ENCODE peak calls at places on chromosome 12, in four cellular contexts. One of them, this sample, is unnamed.

GRCh38 chr12:106123551-106123991 is 15.2 kb downstream of the NUAK1 start:
- DNase-seq in AG10803: peak
- DNase-seq in dorsolateral prefrontal cortex: no peak
- DNase-seq in brain microvascular endothelial cell: no peak
- DNase-seq in this sample: peak

GRCh38 chr12:11729439-11730150 is 80.1 kb downstream of the ETV6 start:
- DNase-seq in brain microvascular endothelial cell: no peak
- DNase-seq in AG10803: no peak
- DNase-seq in dorsolateral prefrontal cortex: no peak
- DNase-seq in this sample: no peak

GRCh38 chr12:100733817-100734593 is 60.6 kb upstream of the ANO4 start:
- DNase-seq in AG10803: peak
- DNase-seq in brain microvascular endothelial cell: no peak
- DNase-seq in dorsolateral prefrontal cortex: no peak
- DNase-seq in this sample: peak

GRCh38 chr12:19186722-19187661 is 57.5 kb downstream of the PLEKHA5 start:
- DNase-seq in AG10803: peak
- DNase-seq in dorsolateral prefrontal cortex: no peak
- DNase-seq in brain microvascular endothelial cell: no peak
- DNase-seq in this sample: peak

GRCh38 chr12:32836710-32837109 is 59.9 kb downstream of the PKP2 start:
- DNase-seq in dorsolateral prefrontal cortex: no peak
- DNase-seq in brain microvascular endothelial cell: no peak
- DNase-seq in AG10803: no peak
- DNase-seq in this sample: no peak

GRCh38 chr12:79891506-79892162 is 43.3 kb downstream of the PPP1R12A start:
- DNase-seq in brain microvascular endothelial cell: no peak
- DNase-seq in AG10803: no peak
- DNase-seq in dorsolateral prefrontal cortex: no peak
- DNase-seq in this sample: no peak

GRCh38 chr12:41604830-41605229 is 416.7 kb downstream of the PDZRN4 start:
- DNase-seq in brain microvascular endothelial cell: no peak
- DNase-seq in dorsolateral prefrontal cortex: no peak
- DNase-seq in AG10803: no peak
- DNase-seq in this sample: peak

GRCh38 chr12:85633491-85633890 is 202.7 kb downstream of the RASSF9 start:
- DNase-seq in AG10803: no peak
- DNase-seq in brain microvascular endothelial cell: no peak
- DNase-seq in dorsolateral prefrontal cortex: no peak
- DNase-seq in this sample: no peak

GRCh38 chr12:95755236-95755865 is 35.2 kb downstream of the NTN4 start:
- DNase-seq in AG10803: no peak
- DNase-seq in brain microvascular endothelial cell: no peak
- DNase-seq in dorsolateral prefrontal cortex: no peak
- DNase-seq in this sample: peak

GRCh38 chr12:122980192-122981035 is at the start of gene ARL6IP4:
- DNase-seq in brain microvascular endothelial cell: peak
- DNase-seq in AG10803: peak
- DNase-seq in dorsolateral prefrontal cortex: no peak
- DNase-seq in this sample: peak

GRCh38 chr12:40989785-40990184 is 198.3 kb upstream of the PDZRN4 start:
- DNase-seq in brain microvascular endothelial cell: no peak
- DNase-seq in dorsolateral prefrontal cortex: no peak
- DNase-seq in AG10803: no peak
- DNase-seq in this sample: no peak

GRCh38 chr12:79648872-79649271 is 41.9 kb downstream of the PAWR start:
- DNase-seq in dorsolateral prefrontal cortex: no peak
- DNase-seq in AG10803: peak
- DNase-seq in brain microvascular endothelial cell: no peak
- DNase-seq in this sample: no peak

GRCh38 chr12:26728205-26729050 is 104.6 kb downstream of the ITPR2 start:
- DNase-seq in brain microvascular endothelial cell: no peak
- DNase-seq in AG10803: no peak
- DNase-seq in dorsolateral prefrontal cortex: no peak
- DNase-seq in this sample: no peak

GRCh38 chr12:80353254-80353653 is 90.8 kb upstream of the PTPRQ start:
- DNase-seq in AG10803: peak
- DNase-seq in dorsolateral prefrontal cortex: no peak
- DNase-seq in brain microvascular endothelial cell: peak
- DNase-seq in this sample: peak

GRCh38 chr12:121838096-121838495 is 20.6 kb downstream of the HPD start:
- DNase-seq in AG10803: no peak
- DNase-seq in dorsolateral prefrontal cortex: no peak
- DNase-seq in brain microvascular endothelial cell: no peak
- DNase-seq in this sample: no peak

GRCh38 chr12:121845699-121846098 is 13.0 kb downstream of the HPD start:
- DNase-seq in AG10803: no peak
- DNase-seq in dorsolateral prefrontal cortex: no peak
- DNase-seq in brain microvascular endothelial cell: no peak
- DNase-seq in this sample: no peak

GRCh38 chr12:121839106-121839992 is 19.3 kb downstream of the HPD start:
- DNase-seq in dorsolateral prefrontal cortex: peak
- DNase-seq in brain microvascular endothelial cell: peak
- DNase-seq in AG10803: peak
- DNase-seq in this sample: peak

GRCh38 chr12:121839993-121840761 is 18.5 kb downstream of the HPD start:
- DNase-seq in AG10803: no peak
- DNase-seq in dorsolateral prefrontal cortex: no peak
- DNase-seq in brain microvascular endothelial cell: no peak
- DNase-seq in this sample: peak

GRCh38 chr12:121843236-121843982 is 15.2 kb downstream of the HPD start:
- DNase-seq in brain microvascular endothelial cell: no peak
- DNase-seq in dorsolateral prefrontal cortex: no peak
- DNase-seq in AG10803: no peak
- DNase-seq in this sample: no peak
- H3K4me3 ChIP-seq in brain microvascular endothelial cell: no peak
- H3K4me3 ChIP-seq in dorsolateral prefrontal cortex: no peak
- H3K4me3 ChIP-seq in AG10803: no peak
- H3K4me3 ChIP-seq in this sample: no peak

DNA sequence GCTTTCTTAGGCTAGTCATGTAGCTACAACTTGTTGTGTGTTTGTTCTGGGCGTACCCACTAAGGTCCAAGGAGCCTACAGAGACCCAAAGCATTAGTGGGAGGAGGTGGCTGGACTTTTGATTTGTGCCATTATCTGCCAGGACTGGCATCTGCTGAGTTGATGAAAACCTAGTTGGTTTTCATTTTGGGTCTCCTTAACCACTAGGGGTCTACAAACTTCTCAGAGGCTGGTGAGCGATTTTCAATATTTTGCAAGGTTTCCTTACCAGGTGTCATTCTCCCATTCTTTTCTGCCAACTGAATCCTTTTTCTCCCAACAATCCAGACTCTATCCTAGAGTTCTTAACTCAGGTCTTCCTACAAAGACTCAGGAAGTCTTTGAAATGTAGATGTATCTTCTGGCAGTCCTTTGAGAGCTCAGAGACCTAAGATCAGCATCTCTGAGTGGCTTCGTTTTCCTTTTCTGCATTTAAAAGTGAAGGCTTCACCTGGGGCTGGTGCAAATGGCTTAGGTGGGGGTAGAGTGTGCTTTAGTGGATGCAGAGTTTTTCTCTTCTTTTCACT is 150.0 kb upstream of the RMST start:
- DNase-seq in brain microvascular endothelial cell: no peak
- DNase-seq in AG10803: no peak
- DNase-seq in dorsolateral prefrontal cortex: no peak
- DNase-seq in this sample: no peak
- TF ChIP-seq CTCF in brain microvascular endothelial cell: no peak
- TF ChIP-seq CTCF in AG10803: no peak
- TF ChIP-seq CTCF in dorsolateral prefrontal cortex: peak
- TF ChIP-seq CTCF in this sample: no peak

GRCh38 chr12:50425859-50426258 is 25.2 kb downstream of the LARP4 start:
- DNase-seq in AG10803: no peak
- DNase-seq in brain microvascular endothelial cell: no peak
- DNase-seq in dorsolateral prefrontal cortex: no peak
- DNase-seq in this sample: no peak
- H3K4me3 ChIP-seq in AG10803: no peak
- H3K4me3 ChIP-seq in brain microvascular endothelial cell: no peak
- H3K4me3 ChIP-seq in dorsolateral prefrontal cortex: no peak
- H3K4me3 ChIP-seq in this sample: no peak

DNA sequence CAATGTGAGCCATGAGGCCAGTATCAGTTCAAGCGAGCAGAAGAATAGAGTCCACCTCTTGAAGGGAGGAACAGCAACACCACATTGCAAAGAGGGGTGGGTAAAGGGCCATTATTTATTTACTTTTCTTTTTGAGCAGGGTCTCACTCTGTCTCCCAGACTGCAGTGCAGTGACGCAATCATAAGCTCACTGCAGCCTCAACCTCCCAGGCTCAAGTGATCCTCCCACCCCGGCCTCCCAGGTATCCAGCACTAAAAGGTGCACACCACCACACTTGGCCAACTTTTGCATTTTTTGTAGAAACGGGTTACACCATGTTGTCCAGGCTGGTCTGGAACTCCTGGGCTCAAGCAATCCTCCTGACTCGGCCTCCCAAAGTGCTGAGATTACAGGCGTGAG is 42.9 kb upstream of the CIT start:
- DNase-seq in AG10803: no peak
- DNase-seq in brain microvascular endothelial cell: no peak
- DNase-seq in dorsolateral prefrontal cortex: no peak
- DNase-seq in this sample: no peak
- TF ChIP-seq CTCF in AG10803: no peak
- TF ChIP-seq CTCF in brain microvascular endothelial cell: no peak
- TF ChIP-seq CTCF in dorsolateral prefrontal cortex: no peak
- TF ChIP-seq CTCF in this sample: no peak

GRCh38 chr12:55717397-55718007 is 1.7 kb downstream of the BLOC1S1 start:
- DNase-seq in dorsolateral prefrontal cortex: no peak
- DNase-seq in AG10803: no peak
- DNase-seq in brain microvascular endothelial cell: peak
- DNase-seq in this sample: no peak

GRCh38 chr12:55716582-55717396 is 943 bp downstream of the BLOC1S1 start:
- DNase-seq in brain microvascular endothelial cell: no peak
- DNase-seq in AG10803: no peak
- DNase-seq in dorsolateral prefrontal cortex: no peak
- DNase-seq in this sample: no peak

GRCh38 chr12:55719371-55719770 is 822 bp upstream of the RDH5 start:
- DNase-seq in brain microvascular endothelial cell: no peak
- DNase-seq in dorsolateral prefrontal cortex: no peak
- DNase-seq in AG10803: no peak
- DNase-seq in this sample: no peak

GRCh38 chr12:55718650-55719275 is 1.4 kb upstream of the RDH5 start:
- DNase-seq in dorsolateral prefrontal cortex: no peak
- DNase-seq in brain microvascular endothelial cell: no peak
- DNase-seq in AG10803: no peak
- DNase-seq in this sample: no peak

DNA sequence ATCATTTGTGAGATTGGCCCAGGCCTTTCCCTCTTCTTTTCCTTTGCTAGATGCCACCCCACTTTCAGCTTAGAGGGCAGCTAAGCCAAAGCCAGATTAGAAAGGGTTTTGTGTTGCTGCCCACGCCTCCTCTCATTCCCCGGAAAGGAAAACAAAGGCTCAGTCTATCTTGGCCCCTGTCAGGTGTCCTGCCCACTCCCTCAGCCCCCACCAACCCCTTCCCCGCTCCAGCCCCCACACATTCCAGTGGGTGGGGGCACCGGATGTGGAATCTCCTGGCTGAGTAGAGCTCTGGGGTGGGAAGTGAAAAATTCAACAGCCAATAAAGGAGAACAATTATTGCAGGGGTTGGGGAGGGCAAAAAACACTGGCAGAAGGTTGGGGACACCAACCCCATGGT is 2.2 kb upstream of the RDH5 start:
- DNase-seq in dorsolateral prefrontal cortex: no peak
- DNase-seq in brain microvascular endothelial cell: no peak
- DNase-seq in AG10803: no peak
- DNase-seq in this sample: no peak
- H3K4me3 ChIP-seq in dorsolateral prefrontal cortex: peak
- H3K4me3 ChIP-seq in brain microvascular endothelial cell: peak
- H3K4me3 ChIP-seq in AG10803: no peak
- H3K4me3 ChIP-seq in this sample: no peak

GRCh38 chr12:108519558-108519957 is 4.5 kb downstream of the FICD start:
- DNase-seq in dorsolateral prefrontal cortex: no peak
- DNase-seq in AG10803: no peak
- DNase-seq in brain microvascular endothelial cell: no peak
- DNase-seq in this sample: no peak
- TF ChIP-seq CTCF in dorsolateral prefrontal cortex: no peak
- TF ChIP-seq CTCF in AG10803: no peak
- TF ChIP-seq CTCF in brain microvascular endothelial cell: peak
- TF ChIP-seq CTCF in this sample: no peak

DNA sequence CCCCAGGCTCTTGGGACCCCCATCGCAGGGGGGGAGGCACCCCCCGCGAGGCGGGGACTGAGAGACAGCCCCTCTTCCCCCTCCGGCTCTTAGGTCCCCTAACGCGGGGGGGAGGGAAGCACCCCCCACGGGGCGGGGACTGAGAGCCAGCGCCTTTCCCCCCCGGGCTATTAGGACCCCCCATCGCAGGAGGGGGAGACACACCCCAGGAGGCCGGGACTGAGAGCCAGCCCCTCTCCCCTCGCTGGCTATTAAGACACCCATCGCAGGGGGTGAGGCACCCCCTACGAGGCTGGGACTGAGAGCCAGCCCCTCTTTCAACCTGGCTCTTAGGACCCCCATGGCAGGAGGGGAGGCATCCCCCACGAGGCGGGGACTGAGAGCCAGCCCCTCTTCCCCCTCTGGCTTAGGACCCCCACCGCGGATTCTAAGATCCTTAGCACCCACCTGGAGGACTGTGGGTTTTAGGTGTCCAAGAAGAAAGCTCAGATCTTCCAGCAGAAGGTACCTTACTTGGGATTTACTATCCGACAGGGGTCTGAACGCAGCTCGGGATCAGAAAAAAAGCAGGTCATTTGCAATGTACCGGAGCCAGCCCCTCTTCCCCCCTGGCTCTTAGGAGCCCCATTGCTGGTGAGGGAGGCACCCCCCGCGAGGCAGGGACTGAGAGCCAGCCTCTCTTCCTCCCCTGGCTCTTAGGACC is 197.8 kb upstream of the PZP start:
- DNase-seq in dorsolateral prefrontal cortex: no peak
- DNase-seq in AG10803: no peak
- DNase-seq in brain microvascular endothelial cell: no peak
- DNase-seq in this sample: no peak
- H3K4me3 ChIP-seq in dorsolateral prefrontal cortex: no peak
- H3K4me3 ChIP-seq in AG10803: no peak
- H3K4me3 ChIP-seq in brain microvascular endothelial cell: no peak
- H3K4me3 ChIP-seq in this sample: no peak

GRCh38 chr12:87953257-87953860 is 75.8 kb downstream of the C12orf50 start:
- DNase-seq in dorsolateral prefrontal cortex: no peak
- DNase-seq in brain microvascular endothelial cell: peak
- DNase-seq in AG10803: peak
- DNase-seq in this sample: peak
- TF ChIP-seq CTCF in dorsolateral prefrontal cortex: peak
- TF ChIP-seq CTCF in brain microvascular endothelial cell: peak
- TF ChIP-seq CTCF in AG10803: peak
- TF ChIP-seq CTCF in this sample: peak

GRCh38 chr12:102961488-102961801 is 4.0 kb downstream of the ASCL1 start:
- DNase-seq in dorsolateral prefrontal cortex: no peak
- DNase-seq in AG10803: no peak
- DNase-seq in brain microvascular endothelial cell: no peak
- DNase-seq in this sample: no peak
- H3K4me3 ChIP-seq in dorsolateral prefrontal cortex: peak
- H3K4me3 ChIP-seq in AG10803: no peak
- H3K4me3 ChIP-seq in brain microvascular endothelial cell: no peak
- H3K4me3 ChIP-seq in this sample: no peak

This sample was measured in fibroblast of villous mesenchyme.